ENCODE peak calls at places on chromosomes 4 and X, in ten cellular contexts. One of them, this sample, is unnamed.

GRCh38 chr4:86935499-86935832 is 655 bp downstream of the AFF1 start:
- DNase-seq in body of pancreas: no peak
- DNase-seq in ascending aorta: no peak
- DNase-seq in GM12878: no peak
- DNase-seq in fibroblast of lung: no peak
- DNase-seq in effector memory CD4-positive, alpha-beta T cell: no peak
- DNase-seq in aorta: no peak
- DNase-seq in HepG2: no peak
- DNase-seq in CD4-positive, CD25-positive, alpha-beta regulatory T cell: no peak
- DNase-seq in endothelial cell of umbilical vein: no peak
- DNase-seq in this sample: peak; percentile 19

GRCh38 chrX:110280954-110281353 is 36.9 kb downstream of the AMMECR1 start:
- DNase-seq in body of pancreas: no peak
- DNase-seq in ascending aorta: no peak
- DNase-seq in GM12878: no peak
- DNase-seq in fibroblast of lung: peak; percentile 71
- DNase-seq in effector memory CD4-positive, alpha-beta T cell: no peak
- DNase-seq in aorta: no peak
- DNase-seq in HepG2: no peak
- DNase-seq in CD4-positive, CD25-positive, alpha-beta regulatory T cell: no peak
- DNase-seq in endothelial cell of umbilical vein: no peak
- DNase-seq in this sample: no peak

GRCh38 chr4:114879916-114880315 is 233.5 kb downstream of the NDST4 start:
- DNase-seq in body of pancreas: no peak
- DNase-seq in ascending aorta: no peak
- DNase-seq in GM12878: no peak
- DNase-seq in fibroblast of lung: no peak
- DNase-seq in effector memory CD4-positive, alpha-beta T cell: no peak
- DNase-seq in aorta: no peak
- DNase-seq in HepG2: no peak
- DNase-seq in CD4-positive, CD25-positive, alpha-beta regulatory T cell: no peak
- DNase-seq in endothelial cell of umbilical vein: no peak
- DNase-seq in this sample: no peak

GRCh38 chrX:150060406-150060805 is 122.1 kb upstream of the EOLA2 start:
- DNase-seq in body of pancreas: no peak
- DNase-seq in ascending aorta: no peak
- DNase-seq in GM12878: no peak
- DNase-seq in fibroblast of lung: peak; percentile 21
- DNase-seq in effector memory CD4-positive, alpha-beta T cell: no peak
- DNase-seq in aorta: no peak
- DNase-seq in HepG2: no peak
- DNase-seq in CD4-positive, CD25-positive, alpha-beta regulatory T cell: no peak
- DNase-seq in endothelial cell of umbilical vein: no peak
- DNase-seq in this sample: no peak

GRCh38 chr4:58274553-58274952 is 1164.4 kb upstream of the IGFBP7 start:
- DNase-seq in body of pancreas: no peak
- DNase-seq in ascending aorta: no peak
- DNase-seq in GM12878: no peak
- DNase-seq in fibroblast of lung: no peak
- DNase-seq in effector memory CD4-positive, alpha-beta T cell: no peak
- DNase-seq in aorta: no peak
- DNase-seq in HepG2: no peak
- DNase-seq in CD4-positive, CD25-positive, alpha-beta regulatory T cell: no peak
- DNase-seq in endothelial cell of umbilical vein: no peak
- DNase-seq in this sample: no peak

GRCh38 chr4:90515191-90515590 is 388.0 kb downstream of the CCSER1 start:
- DNase-seq in body of pancreas: no peak
- DNase-seq in ascending aorta: no peak
- DNase-seq in GM12878: no peak
- DNase-seq in fibroblast of lung: no peak
- DNase-seq in effector memory CD4-positive, alpha-beta T cell: no peak
- DNase-seq in aorta: no peak
- DNase-seq in HepG2: no peak
- DNase-seq in CD4-positive, CD25-positive, alpha-beta regulatory T cell: no peak
- DNase-seq in endothelial cell of umbilical vein: no peak
- DNase-seq in this sample: no peak

GRCh38 chr4:100278567-100278966 is 88.3 kb upstream of the DDIT4L start:
- DNase-seq in body of pancreas: no peak
- DNase-seq in ascending aorta: no peak
- DNase-seq in GM12878: no peak
- DNase-seq in fibroblast of lung: no peak
- DNase-seq in effector memory CD4-positive, alpha-beta T cell: no peak
- DNase-seq in aorta: no peak
- DNase-seq in HepG2: no peak
- DNase-seq in CD4-positive, CD25-positive, alpha-beta regulatory T cell: no peak
- DNase-seq in endothelial cell of umbilical vein: no peak
- DNase-seq in this sample: no peak

GRCh38 chr4:114109776-114110175 is 130.3 kb upstream of the ARSJ start:
- DNase-seq in body of pancreas: no peak
- DNase-seq in ascending aorta: no peak
- DNase-seq in GM12878: no peak
- DNase-seq in fibroblast of lung: no peak
- DNase-seq in effector memory CD4-positive, alpha-beta T cell: no peak
- DNase-seq in aorta: no peak
- DNase-seq in HepG2: no peak
- DNase-seq in CD4-positive, CD25-positive, alpha-beta regulatory T cell: no peak
- DNase-seq in endothelial cell of umbilical vein: no peak
- DNase-seq in this sample: no peak

GRCh38 chr4:184444215-184444952 is 30.0 kb downstream of the IRF2 start:
- DNase-seq in body of pancreas: no peak
- DNase-seq in ascending aorta: no peak
- DNase-seq in GM12878: no peak
- DNase-seq in fibroblast of lung: no peak
- DNase-seq in effector memory CD4-positive, alpha-beta T cell: no peak
- DNase-seq in aorta: no peak
- DNase-seq in HepG2: no peak
- DNase-seq in CD4-positive, CD25-positive, alpha-beta regulatory T cell: no peak
- DNase-seq in endothelial cell of umbilical vein: no peak
- DNase-seq in this sample: no peak

GRCh38 chr4:128517739-128518510 is 230.3 kb upstream of the PGRMC2 start:
- DNase-seq in body of pancreas: peak; percentile 58
- DNase-seq in ascending aorta: peak; percentile 87
- DNase-seq in GM12878: peak; percentile 94
- DNase-seq in fibroblast of lung: peak; percentile 99
- DNase-seq in effector memory CD4-positive, alpha-beta T cell: no peak
- DNase-seq in aorta: peak; percentile 87
- DNase-seq in HepG2: peak; percentile 68
- DNase-seq in CD4-positive, CD25-positive, alpha-beta regulatory T cell: no peak
- DNase-seq in endothelial cell of umbilical vein: peak; percentile 97
- DNase-seq in this sample: peak; percentile 65

GRCh38 chrX:13103111-13103913 is 58.9 kb upstream of the FAM9C start:
- DNase-seq in body of pancreas: no peak
- DNase-seq in ascending aorta: no peak
- DNase-seq in GM12878: no peak
- DNase-seq in fibroblast of lung: no peak
- DNase-seq in effector memory CD4-positive, alpha-beta T cell: no peak
- DNase-seq in aorta: no peak
- DNase-seq in HepG2: no peak
- DNase-seq in CD4-positive, CD25-positive, alpha-beta regulatory T cell: no peak
- DNase-seq in endothelial cell of umbilical vein: no peak
- DNase-seq in this sample: no peak

GRCh38 chrX:55777596-55777995 is 60.0 kb downstream of the RRAGB start:
- DNase-seq in body of pancreas: no peak
- DNase-seq in ascending aorta: no peak
- DNase-seq in GM12878: no peak
- DNase-seq in fibroblast of lung: no peak
- DNase-seq in effector memory CD4-positive, alpha-beta T cell: no peak
- DNase-seq in aorta: no peak
- DNase-seq in HepG2: no peak
- DNase-seq in CD4-positive, CD25-positive, alpha-beta regulatory T cell: no peak
- DNase-seq in endothelial cell of umbilical vein: no peak
- DNase-seq in this sample: no peak

GRCh38 chrX:135632353-135632752 is 81.1 kb upstream of the CT45A1 start:
- DNase-seq in body of pancreas: no peak
- DNase-seq in ascending aorta: no peak
- DNase-seq in GM12878: peak; percentile 21
- DNase-seq in fibroblast of lung: no peak
- DNase-seq in effector memory CD4-positive, alpha-beta T cell: no peak
- DNase-seq in aorta: no peak
- DNase-seq in HepG2: no peak
- DNase-seq in CD4-positive, CD25-positive, alpha-beta regulatory T cell: no peak
- DNase-seq in endothelial cell of umbilical vein: no peak
- DNase-seq in this sample: no peak

GRCh38 chrX:16696956-16697355 is 15.5 kb downstream of the CTPS2 start:
- DNase-seq in body of pancreas: peak; percentile 4
- DNase-seq in ascending aorta: no peak
- DNase-seq in GM12878: no peak
- DNase-seq in fibroblast of lung: no peak
- DNase-seq in effector memory CD4-positive, alpha-beta T cell: no peak
- DNase-seq in aorta: no peak
- DNase-seq in HepG2: no peak
- DNase-seq in CD4-positive, CD25-positive, alpha-beta regulatory T cell: no peak
- DNase-seq in endothelial cell of umbilical vein: no peak
- DNase-seq in this sample: no peak

GRCh38 chrX:16699389-16699788 is 13.1 kb downstream of the CTPS2 start:
- DNase-seq in body of pancreas: no peak
- DNase-seq in ascending aorta: no peak
- DNase-seq in GM12878: no peak
- DNase-seq in fibroblast of lung: no peak
- DNase-seq in effector memory CD4-positive, alpha-beta T cell: no peak
- DNase-seq in aorta: no peak
- DNase-seq in HepG2: no peak
- DNase-seq in CD4-positive, CD25-positive, alpha-beta regulatory T cell: no peak
- DNase-seq in endothelial cell of umbilical vein: no peak
- DNase-seq in this sample: no peak

GRCh38 chrX:16700734-16701133 is 11.7 kb downstream of the CTPS2 start:
- DNase-seq in body of pancreas: peak; percentile 37
- DNase-seq in ascending aorta: no peak
- DNase-seq in GM12878: no peak
- DNase-seq in fibroblast of lung: no peak
- DNase-seq in effector memory CD4-positive, alpha-beta T cell: no peak
- DNase-seq in aorta: no peak
- DNase-seq in HepG2: peak; percentile 48
- DNase-seq in CD4-positive, CD25-positive, alpha-beta regulatory T cell: no peak
- DNase-seq in endothelial cell of umbilical vein: no peak
- DNase-seq in this sample: no peak

GRCh38 chrX:16695079-16695676 is 17.3 kb downstream of the CTPS2 start:
- DNase-seq in body of pancreas: peak; percentile 34
- DNase-seq in ascending aorta: peak; percentile 75
- DNase-seq in GM12878: no peak
- DNase-seq in fibroblast of lung: peak; percentile 59
- DNase-seq in effector memory CD4-positive, alpha-beta T cell: peak; percentile 43
- DNase-seq in aorta: peak; percentile 84
- DNase-seq in HepG2: peak; percentile 29
- DNase-seq in CD4-positive, CD25-positive, alpha-beta regulatory T cell: peak; percentile 36
- DNase-seq in endothelial cell of umbilical vein: peak; percentile 55
- DNase-seq in this sample: peak; percentile 46
- H3K36me3 ChIP-seq in body of pancreas: no peaks in the 10 kb centered on the region
- H3K36me3 ChIP-seq in ascending aorta: peaks cover 16% of the 10 kb centered on the region
- H3K36me3 ChIP-seq in GM12878: no peaks in the 10 kb centered on the region
- H3K36me3 ChIP-seq in fibroblast of lung: no peaks in the 10 kb centered on the region
- H3K36me3 ChIP-seq in effector memory CD4-positive, alpha-beta T cell: peaks cover 4% of the 10 kb centered on the region
- H3K36me3 ChIP-seq in aorta: no peaks in the 10 kb centered on the region
- H3K36me3 ChIP-seq in HepG2: peaks cover 20% of the 10 kb centered on the region
- H3K36me3 ChIP-seq in CD4-positive, CD25-positive, alpha-beta regulatory T cell: no peaks in the 10 kb centered on the region
- H3K36me3 ChIP-seq in endothelial cell of umbilical vein: peaks cover 3% of the 10 kb centered on the region
- H3K36me3 ChIP-seq in this sample: no peaks in the 10 kb centered on the region

GRCh38 chrX:19630776-19631707 is 115.7 kb upstream of the MAP3K15 start:
- DNase-seq in body of pancreas: no peak
- DNase-seq in ascending aorta: no peak
- DNase-seq in GM12878: no peak
- DNase-seq in fibroblast of lung: no peak
- DNase-seq in effector memory CD4-positive, alpha-beta T cell: no peak
- DNase-seq in aorta: no peak
- DNase-seq in HepG2: no peak
- DNase-seq in CD4-positive, CD25-positive, alpha-beta regulatory T cell: no peak
- DNase-seq in endothelial cell of umbilical vein: no peak
- DNase-seq in this sample: no peak
- H3K36me3 ChIP-seq in body of pancreas: no peaks in the 10 kb centered on the region
- H3K36me3 ChIP-seq in ascending aorta: no peaks in the 10 kb centered on the region
- H3K36me3 ChIP-seq in GM12878: no peaks in the 10 kb centered on the region
- H3K36me3 ChIP-seq in fibroblast of lung: no peaks in the 10 kb centered on the region
- H3K36me3 ChIP-seq in effector memory CD4-positive, alpha-beta T cell: no peaks in the 10 kb centered on the region
- H3K36me3 ChIP-seq in aorta: no peaks in the 10 kb centered on the region
- H3K36me3 ChIP-seq in HepG2: no peaks in the 10 kb centered on the region
- H3K36me3 ChIP-seq in CD4-positive, CD25-positive, alpha-beta regulatory T cell: peaks cover 16% of the 10 kb centered on the region
- H3K36me3 ChIP-seq in endothelial cell of umbilical vein: no peaks in the 10 kb centered on the region
- H3K36me3 ChIP-seq in this sample: no peaks in the 10 kb centered on the region

DNA sequence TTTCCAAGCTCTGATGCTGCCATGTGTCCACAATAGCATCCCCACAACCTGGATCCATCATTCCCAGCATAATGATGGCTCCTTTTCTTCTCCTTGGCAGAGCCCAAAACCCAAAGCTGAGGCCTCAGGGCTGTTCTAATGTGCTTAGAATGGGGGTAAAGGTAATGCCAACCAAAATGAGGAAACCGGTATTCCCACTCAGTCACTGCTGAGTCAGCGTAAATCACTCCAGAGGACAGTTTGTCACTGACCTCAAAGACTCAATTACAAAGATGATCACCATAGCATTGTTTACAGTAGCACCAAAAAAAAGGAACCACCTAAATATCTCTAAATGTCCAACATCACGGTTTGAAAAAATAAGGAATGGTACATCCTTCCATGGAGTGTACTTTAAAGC is 41.2 kb downstream of the OTOP1 start:
- DNase-seq in body of pancreas: no peak
- DNase-seq in ascending aorta: no peak
- DNase-seq in GM12878: no peak
- DNase-seq in fibroblast of lung: no peak
- DNase-seq in effector memory CD4-positive, alpha-beta T cell: no peak
- DNase-seq in aorta: no peak
- DNase-seq in HepG2: no peak
- DNase-seq in CD4-positive, CD25-positive, alpha-beta regulatory T cell: no peak
- DNase-seq in endothelial cell of umbilical vein: no peak
- DNase-seq in this sample: no peak
- H3K36me3 ChIP-seq in body of pancreas: no peaks in the 10 kb centered on the region
- H3K36me3 ChIP-seq in ascending aorta: no peaks in the 10 kb centered on the region
- H3K36me3 ChIP-seq in GM12878: no peaks in the 10 kb centered on the region
- H3K36me3 ChIP-seq in fibroblast of lung: no peaks in the 10 kb centered on the region
- H3K36me3 ChIP-seq in effector memory CD4-positive, alpha-beta T cell: no peaks in the 10 kb centered on the region
- H3K36me3 ChIP-seq in aorta: no peaks in the 10 kb centered on the region
- H3K36me3 ChIP-seq in HepG2: no peaks in the 10 kb centered on the region
- H3K36me3 ChIP-seq in CD4-positive, CD25-positive, alpha-beta regulatory T cell: no peaks in the 10 kb centered on the region
- H3K36me3 ChIP-seq in endothelial cell of umbilical vein: no peaks in the 10 kb centered on the region
- H3K36me3 ChIP-seq in this sample: no peaks in the 10 kb centered on the region

DNA sequence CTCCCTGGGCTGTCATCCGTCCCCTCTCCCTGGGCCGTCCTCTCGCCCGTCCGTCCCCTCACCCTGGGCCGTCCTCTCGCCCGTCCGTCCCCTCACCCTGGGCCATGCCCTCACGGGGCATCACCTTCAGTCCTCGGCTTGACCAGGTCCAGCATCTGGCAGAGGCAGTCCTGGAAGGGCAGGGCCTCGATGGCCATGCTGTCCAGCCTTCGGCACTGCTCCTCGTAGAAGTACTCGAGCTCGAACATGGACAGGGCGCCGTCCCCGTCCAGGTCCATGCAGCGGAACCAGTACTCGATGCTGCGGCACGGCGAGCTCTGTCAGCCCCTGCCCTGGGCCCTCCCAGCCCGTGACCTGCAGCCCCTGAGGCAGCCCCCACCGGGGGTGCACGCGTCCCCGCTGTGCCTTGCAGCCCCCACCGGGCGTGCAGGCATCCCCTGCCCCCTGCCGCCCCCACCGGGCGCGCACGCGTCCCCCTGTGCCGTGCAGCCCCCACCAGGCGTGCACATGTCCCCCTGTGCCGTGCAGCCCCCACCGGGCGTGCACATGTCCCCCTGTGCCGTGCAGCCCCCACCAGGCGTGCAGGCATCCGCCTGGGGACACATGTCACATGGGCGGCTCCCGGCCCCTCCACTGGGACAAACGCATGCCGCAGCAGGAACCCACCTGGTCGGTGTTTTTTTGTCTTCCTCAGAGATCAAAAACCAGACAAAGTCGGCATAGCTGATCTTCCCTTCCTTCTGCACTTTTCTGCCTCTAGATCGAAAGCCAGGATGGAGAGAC is 22.2 kb upstream of the GTPBP6 start:
- DNase-seq in body of pancreas: no peak
- DNase-seq in ascending aorta: peak; percentile 48
- DNase-seq in GM12878: no peak
- DNase-seq in fibroblast of lung: no peak
- DNase-seq in effector memory CD4-positive, alpha-beta T cell: no peak
- DNase-seq in aorta: peak; percentile 63
- DNase-seq in HepG2: no peak
- DNase-seq in CD4-positive, CD25-positive, alpha-beta regulatory T cell: no peak
- DNase-seq in endothelial cell of umbilical vein: no peak
- DNase-seq in this sample: no peak
- H3K36me3 ChIP-seq in body of pancreas: no peaks in the 10 kb centered on the region
- H3K36me3 ChIP-seq in ascending aorta: no peaks in the 10 kb centered on the region
- H3K36me3 ChIP-seq in GM12878: no peaks in the 10 kb centered on the region
- H3K36me3 ChIP-seq in fibroblast of lung: no peaks in the 10 kb centered on the region
- H3K36me3 ChIP-seq in effector memory CD4-positive, alpha-beta T cell: peaks cover 4% of the 10 kb centered on the region
- H3K36me3 ChIP-seq in aorta: no peaks in the 10 kb centered on the region
- H3K36me3 ChIP-seq in HepG2: peaks cover 7% of the 10 kb centered on the region
- H3K36me3 ChIP-seq in CD4-positive, CD25-positive, alpha-beta regulatory T cell: no peaks in the 10 kb centered on the region
- H3K36me3 ChIP-seq in endothelial cell of umbilical vein: no peaks in the 10 kb centered on the region
- H3K36me3 ChIP-seq in this sample: no peaks in the 10 kb centered on the region

This sample was measured in BE2C.